ENCODE peak calls at places on chromosomes 6 and 20, in eight cellular contexts. Y is H7; D is Jurkat, Clone E6-1; G is heart right ventricle; I is epithelial cell of esophagus; H is breast epithelium; P is kidney epithelial cell; Q is stomach. O is an unnamed sample.

GRCh38 chr6:129749749-129750120 is 39.8 kb upstream of the ARHGAP18 start:
- DNase-seq in Q (no peak), D (peak), H (no peak), G (no peak), P (no peak), I (peak), Y (no peak), O (peak)

GRCh38 chr6:27178001-27178730 is 69.3 kb upstream of the PRSS16 start:
- DNase-seq in D (peak), Q (peak), P (peak), I (peak), Y (peak), H (no peak), G (peak), O (peak)

GRCh38 chr6:34414999-34415858 is 10.6 kb downstream of the RPS10 start:
- DNase-seq in I (peak), H (no peak), P (no peak), G (peak), D (peak), Q (peak), Y (no peak), O (no peak)

GRCh38 chr6:25061289-25061945 is 125.7 kb upstream of the RIPOR2 start:
- DNase-seq in G (no peak), Q (no peak), I (no peak), P (no peak), H (no peak), Y (peak), D (no peak), O (no peak)

GRCh38 chr20:31715766-31716165 is 6.9 kb downstream of the BCL2L1 start:
- DNase-seq in P (no peak), G (no peak), H (no peak), D (no peak), Y (no peak), Q (no peak), I (no peak), O (no peak)

GRCh38 chr20:44780226-44780625 is 30.1 kb downstream of the RIMS4 start:
- DNase-seq in G (peak), H (no peak), P (peak), Q (no peak), I (peak), D (peak), Y (peak), O (peak)

GRCh38 chr6:68635706-68636513 is 828 bp downstream of the ADGRB3 start:
- DNase-seq in P (no peak), Y (no peak), Q (no peak), I (peak), H (peak), G (no peak), D (no peak), O (no peak)

GRCh38 chr6:5556011-5556410 is 294.7 kb downstream of the FARS2 start:
- DNase-seq in P (no peak), D (no peak), Y (no peak), G (no peak), H (no peak), I (no peak), Q (no peak), O (no peak)

GRCh38 chr20:58829531-58829941 is 21.2 kb downstream of the GNAS-AS1 start:
- DNase-seq in P (no peak), Q (no peak), H (no peak), D (no peak), I (peak), G (peak), Y (no peak), O (no peak)

GRCh38 chr6:44022671-44023352 is 104.4 kb downstream of the MRPL14 start:
- DNase-seq in H (no peak), P (no peak), I (no peak), G (no peak), Q (no peak), Y (no peak), D (no peak), O (no peak)

GRCh38 chr6:50820590-50821234 is 2.0 kb downstream of the TFAP2B start:
- DNase-seq in G (no peak), Q (no peak), P (no peak), H (no peak), D (no peak), Y (no peak), I (no peak), O (no peak)

GRCh38 chr6:33607126-33607783 is 13.9 kb upstream of the ITPR3 start:
- DNase-seq in P (no peak), I (no peak), Y (peak), D (no peak), G (no peak), Q (no peak), H (no peak), O (no peak)

GRCh38 chr6:45698046-45698445 is 317.6 kb downstream of the CLIC5 start:
- DNase-seq in I (no peak), D (no peak), H (no peak), Q (no peak), P (no peak), G (no peak), Y (no peak), O (peak)

GRCh38 chr6:111114484-111114883 is 27.2 kb downstream of the SLC16A10 start:
- DNase-seq in I (no peak), G (no peak), Q (no peak), P (no peak), Y (no peak), H (no peak), D (no peak), O (no peak)

GRCh38 chr6:11908706-11909105 is 103.4 kb upstream of the HIVEP1 start:
- DNase-seq in P (no peak), H (no peak), G (no peak), I (no peak), Q (no peak), D (no peak), Y (no peak), O (no peak)

GRCh38 chr20:49245921-49246740 is 26.9 kb downstream of the DDX27 start:
- DNase-seq in Y (peak), G (no peak), H (no peak), I (peak), P (peak), Q (no peak), D (peak), O (peak)

GRCh38 chr6:118319890-118320289 is 228.2 kb upstream of the PLN start:
- DNase-seq in D (no peak), G (no peak), Q (no peak), I (no peak), Y (peak), H (no peak), P (no peak), O (no peak)

GRCh38 chr6:1612386-1612893 is 2.7 kb downstream of the FOXC1 start:
- DNase-seq in Q (no peak), I (peak), P (no peak), D (no peak), G (no peak), Y (peak), H (no peak), O (no peak)

GRCh38 chr6:1611572-1612385 is 2.1 kb downstream of the FOXC1 start:
- DNase-seq in H (no peak), G (no peak), Y (no peak), D (no peak), I (peak), Q (no peak), P (no peak), O (no peak)

GRCh38 chr6:1614448-1614766 is 4.7 kb downstream of the FOXC1 start:
- DNase-seq in P (no peak), G (no peak), Q (no peak), Y (no peak), H (no peak), I (no peak), D (no peak), O (no peak)

GRCh38 chr6:1613631-1614447 is 4.1 kb downstream of the FOXC1 start:
- DNase-seq in Q (no peak), P (no peak), H (no peak), I (peak), G (no peak), D (no peak), Y (peak), O (no peak)

GRCh38 chr6:1612902-1613301 is 3.2 kb downstream of the FOXC1 start:
- DNase-seq in G (no peak), I (peak), Q (no peak), H (no peak), D (no peak), Y (no peak), P (no peak), O (peak)
- H3K4me3 ChIP-seq in G (peak), I (peak), Q (no peak), H (peak), D (no peak), Y (no peak), P (peak), O (peak)

DNA sequence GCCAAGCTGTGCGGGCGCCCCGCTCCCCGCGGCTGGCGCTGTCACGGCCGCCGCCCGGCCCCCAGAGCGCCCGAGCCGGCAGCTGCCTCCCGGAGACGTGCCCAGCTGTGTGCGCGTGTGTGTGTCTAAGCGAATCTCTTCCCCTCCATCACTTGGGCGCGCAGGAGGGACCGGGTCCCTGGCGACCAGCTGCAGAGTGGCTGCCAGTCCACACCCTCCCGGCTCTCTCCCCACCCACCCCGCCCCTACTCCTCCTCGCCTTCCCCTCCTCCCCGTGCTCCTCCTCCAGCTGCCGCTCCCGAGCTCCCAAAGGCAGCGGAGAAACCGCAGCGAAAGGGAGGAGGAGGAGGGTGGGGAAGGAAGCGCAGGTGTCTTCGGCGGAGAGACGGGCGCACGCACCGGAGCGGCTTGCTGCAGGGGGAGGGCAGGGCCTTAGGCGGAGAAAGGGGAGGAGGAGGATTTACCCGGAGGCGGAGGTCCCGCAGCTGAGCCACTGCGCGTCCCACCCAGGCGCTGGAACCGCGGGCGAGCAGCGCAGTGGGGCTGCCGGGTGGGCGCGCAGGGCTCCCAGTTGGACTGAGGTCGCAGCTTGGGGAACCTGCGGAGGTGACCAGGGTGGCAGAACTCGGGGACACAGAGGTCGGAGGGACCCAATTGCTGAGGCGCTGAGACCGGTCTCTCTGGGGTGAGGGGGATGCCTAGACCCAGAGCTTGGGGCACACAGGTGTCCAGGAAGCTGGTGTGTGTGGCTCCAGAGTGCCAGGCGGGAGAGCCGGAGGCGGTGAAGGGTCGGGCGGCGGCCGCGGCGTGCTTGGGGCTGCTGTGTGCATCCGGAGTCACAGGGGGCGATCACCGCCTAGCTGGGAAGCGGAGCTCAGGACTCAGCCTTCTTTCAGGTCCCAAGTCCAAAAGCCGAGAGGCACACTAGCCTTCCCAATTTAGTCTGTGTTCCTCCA is at the start of gene HS3ST5:
- DNase-seq in I (peak), Q (no peak), Y (peak), P (no peak), H (no peak), G (peak), D (peak), O (no peak)
- H3K4me3 ChIP-seq in I (peak), Q (peak), Y (peak), P (peak), H (peak), G (peak), D (peak), O (peak)

DNA sequence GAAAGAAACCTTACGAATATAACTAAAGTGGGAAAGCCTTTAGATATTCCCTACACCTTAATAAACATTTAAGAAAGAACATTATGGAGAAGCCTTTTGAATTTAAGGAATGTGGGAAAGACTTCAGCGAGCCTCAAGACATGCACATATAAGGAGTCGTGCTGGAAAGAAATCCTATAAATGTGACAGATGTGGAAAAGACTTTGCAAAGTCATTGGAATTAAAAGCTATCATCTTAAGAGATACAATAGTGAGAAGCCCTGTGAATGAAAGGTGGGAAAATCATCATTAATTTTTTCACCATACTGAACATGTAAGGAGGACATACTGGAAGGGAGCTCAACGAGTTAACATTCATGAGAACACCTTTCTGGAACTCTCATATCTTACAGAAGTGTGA is 650.5 kb upstream of the DEFB115 start:
- DNase-seq in Q (no peak), P (no peak), G (no peak), D (no peak), H (no peak), I (no peak), Y (no peak), O (no peak)
- H3K4me3 ChIP-seq in Q (no peak), P (no peak), G (no peak), D (no peak), H (no peak), I (no peak), Y (no peak), O (no peak)

GRCh38 chr6:393391-394221 is 2.1 kb downstream of the IRF4 start:
- DNase-seq in I (no peak), Q (no peak), H (no peak), G (no peak), P (no peak), Y (peak), D (no peak), O (no peak)
- H3K4me3 ChIP-seq in I (no peak), Q (peak), H (peak), G (peak), P (peak), Y (peak), D (no peak), O (no peak)

DNA sequence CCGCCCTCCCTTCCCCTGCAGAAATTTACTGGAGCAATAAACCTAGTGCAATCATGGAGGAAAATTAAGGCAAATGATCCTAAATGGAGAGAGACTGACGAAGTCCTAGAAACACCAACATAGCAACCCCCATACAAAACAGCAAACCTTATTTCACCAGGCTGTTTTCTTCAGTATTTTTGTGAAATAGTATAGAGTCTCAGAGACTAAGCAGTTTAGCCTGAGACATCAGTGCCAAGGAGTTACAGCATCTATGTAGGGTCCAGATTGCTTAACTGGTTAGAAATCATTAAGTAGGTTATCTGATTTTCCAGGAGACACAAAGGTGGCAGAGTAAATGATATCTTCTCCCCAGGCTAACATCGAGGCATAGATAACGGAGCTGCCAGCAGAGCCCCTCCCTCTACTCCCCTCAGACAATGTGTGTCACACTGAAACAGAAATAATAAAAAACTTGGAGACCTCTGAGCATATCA is 472.9 kb upstream of the CITED2 start:
- DNase-seq in H (no peak), Y (no peak), D (no peak), Q (no peak), I (no peak), P (no peak), G (no peak), O (no peak)
- H3K4me3 ChIP-seq in H (no peak), Y (no peak), D (no peak), Q (no peak), I (no peak), P (no peak), G (peak), O (no peak)

GRCh38 chr6:35568967-35569606 is 56.4 kb upstream of the TULP1 start:
- DNase-seq in H (peak), Q (peak), D (no peak), Y (peak), P (no peak), I (peak), G (no peak), O (no peak)

GRCh38 chr6:35576647-35577046 is 64.0 kb upstream of the TULP1 start:
- DNase-seq in H (no peak), Y (no peak), P (no peak), D (no peak), G (no peak), I (no peak), Q (no peak), O (no peak)

DNA sequence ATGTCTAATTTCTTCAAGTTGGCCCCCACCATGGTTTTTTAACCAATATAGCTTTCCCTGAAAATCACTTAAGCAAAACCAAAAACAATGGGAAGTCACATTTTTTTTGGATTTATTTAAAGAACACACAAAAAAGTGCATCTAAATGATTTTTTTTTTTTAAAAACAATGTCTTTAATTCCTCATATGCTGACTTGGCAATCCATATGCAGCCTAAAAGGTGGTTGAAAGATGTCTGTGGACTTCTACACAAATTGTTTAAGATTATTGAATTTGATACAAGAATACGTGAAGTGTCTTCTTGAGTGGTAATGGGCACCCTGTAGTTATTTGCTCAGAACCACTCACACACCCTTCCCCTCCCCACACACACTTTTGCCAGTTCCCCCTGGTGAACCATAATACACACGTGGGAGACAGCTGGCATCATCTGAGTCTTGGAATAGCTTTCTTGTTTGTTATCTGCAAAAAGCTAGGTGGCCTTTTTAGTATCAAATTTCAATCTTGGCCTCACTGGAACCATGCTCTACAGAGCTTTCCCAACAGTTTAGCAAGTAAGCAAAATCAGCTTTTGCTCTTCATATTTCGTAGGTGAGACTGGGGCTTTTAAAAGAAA is 60.9 kb upstream of the TULP1 start:
- DNase-seq in P (no peak), H (no peak), I (no peak), D (no peak), Y (no peak), Q (no peak), G (no peak), O (no peak)
- H3K4me3 ChIP-seq in P (no peak), H (no peak), I (no peak), D (no peak), Y (no peak), Q (no peak), G (no peak), O (no peak)